ENCODE peak calls at places on chromosomes 7 and 10, in four cellular contexts. N, J, U and L are unnamed samples.

GRCh38 chr10:15200626-15201025 is 32.1 kb upstream of the NMT2 start:
- DNase-seq in N (peak), U (peak), J (peak), L (peak)

GRCh38 chr7:139153832-139154231 is 44.3 kb upstream of the ZC3HAV1 start:
- DNase-seq in N (peak), J (no peak), U (no peak), L (no peak)

GRCh38 chr10:121195524-121195910 is 344.4 kb downstream of the WDR11 start:
- DNase-seq in U (no peak), J (no peak), N (no peak), L (no peak)

GRCh38 chr10:6647811-6648526 is 67.9 kb upstream of the PRKCQ start:
- DNase-seq in N (peak), U (no peak), J (peak), L (peak)

GRCh38 chr10:17713133-17713532 is 38.9 kb upstream of the TMEM236 start:
- DNase-seq in N (no peak), U (no peak), J (no peak), L (no peak)

GRCh38 chr7:485188-486081 is 34.2 kb downstream of the PDGFA start:
- DNase-seq in U (no peak), J (no peak), N (no peak), L (no peak)

GRCh38 chr7:64892666-64893269 is 10.3 kb upstream of the ZNF273 start:
- DNase-seq in J (no peak), U (no peak), N (no peak), L (no peak)

GRCh38 chr7:47596502-47597202 is 14.7 kb upstream of the TNS3 start:
- DNase-seq in J (no peak), N (peak), U (no peak), L (peak)

GRCh38 chr7:156191090-156191489 is 378.8 kb upstream of the SHH start:
- DNase-seq in J (no peak), N (no peak), U (no peak), L (no peak)

GRCh38 chr10:91907914-91908357 is 1.4 kb downstream of the FGFBP3 start:
- DNase-seq in U (no peak), J (peak), N (no peak), L (no peak)